ENCODE peak calls at places on chromosomes 16 and 17, in nine cellular contexts. B is PC-9; X is effector memory CD8-positive, alpha-beta T cell; V is tibial nerve; E is left ventricle myocardium inferior; W is A549; T is effector CD4-positive, alpha-beta T cell; U is HTR-8/SVneo; J is activated CD4-positive, alpha-beta T cell treated with anti-CD3 and anti-CD28 coated beads for 1 hour. H is an unnamed sample.

GRCh38 chr16:19113577-19114358 is at the start of gene ITPRIPL2:
- DNase-seq in B (peak), X (no peak), V (peak), E (peak), W (peak), T (no peak), U (peak), J (no peak), H (peak)

GRCh38 chr17:571224-571623 is 143.4 kb downstream of the VPS53 start:
- DNase-seq in B (no peak), X (no peak), V (no peak), E (no peak), W (no peak), T (no peak), U (no peak), J (no peak), H (no peak)

GRCh38 chr17:74164446-74165045 is 38.9 kb upstream of the RPL38 start:
- DNase-seq in B (no peak), X (no peak), V (no peak), E (no peak), W (no peak), T (no peak), U (no peak), J (no peak), H (no peak)

GRCh38 chr17:12643812-12644211 is 21.9 kb upstream of the MYOCD start:
- DNase-seq in B (no peak), X (no peak), V (no peak), E (no peak), W (peak), T (no peak), U (no peak), J (no peak), H (no peak)

GRCh38 chr17:81711814-81712467 is at the start of gene SLC25A10:
- DNase-seq in B (peak), X (peak), V (peak), E (peak), W (peak), T (peak), U (peak), J (peak), H (peak)

GRCh38 chr17:71709974-71710373 is 410.8 kb upstream of the SOX9 start:
- DNase-seq in B (no peak), X (no peak), V (no peak), E (no peak), W (no peak), T (no peak), U (no peak), J (no peak), H (no peak)

GRCh38 chr16:11390573-11391495 is 45.6 kb downstream of the RMI2 start:
- DNase-seq in B (no peak), X (no peak), V (no peak), E (no peak), W (no peak), T (no peak), U (peak), J (no peak), H (no peak)

GRCh38 chr17:14299261-14300093 is 1.4 kb upstream of the HS3ST3B1 start:
- DNase-seq in B (no peak), X (peak), V (no peak), E (no peak), W (no peak), T (no peak), U (peak), J (no peak), H (no peak)

GRCh38 chr17:2362016-2362415 is 24.7 kb downstream of the SGSM2 start:
- DNase-seq in B (no peak), X (no peak), V (no peak), E (no peak), W (no peak), T (no peak), U (no peak), J (no peak), H (no peak)

GRCh38 chr17:82475458-82475857 is 16.9 kb downstream of the NARF start:
- DNase-seq in B (no peak), X (no peak), V (no peak), E (no peak), W (no peak), T (no peak), U (no peak), J (no peak), H (no peak)

GRCh38 chr17:74922694-74923537 is at the start of gene USH1G:
- DNase-seq in B (no peak), X (no peak), V (no peak), E (no peak), W (no peak), T (peak), U (peak), J (no peak), H (peak)

GRCh38 chr17:31877341-31877740 is 18.3 kb upstream of the COPRS start:
- DNase-seq in B (no peak), X (no peak), V (no peak), E (no peak), W (no peak), T (no peak), U (no peak), J (no peak), H (no peak)

H was measured in HuH-7.5.